ENCODE peak calls at places on chromosome 3, in eight cellular contexts. D is psoas muscle; B is renal cortical epithelial cell; K is AML-193; W is nephron progenitor cell; Z is NCI-H69; J is activated CD4-positive, alpha-beta memory T cell treated with anti-CD3 and anti-CD28 coated beads for 36 hours; S is uterus. V is an unnamed sample.

GRCh38 chr3:13891492-13892073 is 11.7 kb upstream of the WNT7A start:
- DNase-seq in D (no peak), B (no peak), K (no peak), W (no peak), Z (no peak), J (no peak), S (no peak), V (no peak)

GRCh38 chr3:195094211-195094921 is 176.6 kb downstream of the XXYLT1 start:
- DNase-seq in D (peak; percentile 48), B (peak; percentile 19), K (no peak), W (no peak), Z (peak; percentile 24), J (no peak), S (no peak), V (peak; percentile 12)

GRCh38 chr3:161266731-161267150 is 45.6 kb downstream of the NMD3 start:
- DNase-seq in D (no peak), B (peak; percentile 53), K (no peak), W (no peak), Z (peak; percentile 55), J (no peak), S (no peak), V (no peak)

GRCh38 chr3:53880396-53881345 is 1.3 kb downstream of the ACTR8 start:
- DNase-seq in D (no peak), B (peak; percentile 50), K (no peak), W (no peak), Z (no peak), J (no peak), S (no peak), V (no peak)

GRCh38 chr3:126683506-126683905 is 20.5 kb upstream of the CHCHD6 start:
- DNase-seq in D (no peak), B (no peak), K (no peak), W (no peak), Z (peak; percentile 81), J (no peak), S (no peak), V (no peak)

GRCh38 chr3:141393151-141394076 is 25.1 kb downstream of the ZBTB38 start:
- DNase-seq in D (no peak), B (peak; percentile 55), K (no peak), W (peak; percentile 14), Z (peak; percentile 95), J (no peak), S (no peak), V (no peak)

GRCh38 chr3:127688416-127689265 is 15.9 kb downstream of the ABTB1 start:
- DNase-seq in D (peak; percentile 86), B (no peak), K (no peak), W (peak; percentile 19), Z (peak; percentile 70), J (no peak), S (no peak), V (peak; percentile 25)

GRCh38 chr3:111617912-111618601 is 22.9 kb upstream of the ZBED2 start:
- DNase-seq in D (no peak), B (no peak), K (no peak), W (no peak), Z (no peak), J (peak; percentile 46), S (no peak), V (no peak)

GRCh38 chr3:174158674-174159073 is 700.5 kb upstream of the NAALADL2 start:
- DNase-seq in D (no peak), B (no peak), K (no peak), W (no peak), Z (no peak), J (no peak), S (no peak), V (no peak)

GRCh38 chr3:13004376-13004775 is 68.9 kb downstream of the IQSEC1 start:
- DNase-seq in D (no peak), B (no peak), K (no peak), W (no peak), Z (no peak), J (no peak), S (no peak), V (peak; percentile 15)

GRCh38 chr3:109803274-109803673 is 465.9 kb upstream of the DPPA4 start:
- DNase-seq in D (no peak), B (peak; percentile 2), K (peak; percentile 28), W (no peak), Z (no peak), J (no peak), S (no peak), V (no peak)

GRCh38 chr3:172885704-172886103 is 135.2 kb downstream of the ECT2 start:
- DNase-seq in D (no peak), B (no peak), K (no peak), W (no peak), Z (peak; percentile 54), J (no peak), S (no peak), V (no peak)

GRCh38 chr3:156547637-156548036 is 7.3 kb downstream of the SSR3 start:
- DNase-seq in D (no peak), B (peak; percentile 85), K (no peak), W (no peak), Z (no peak), J (no peak), S (no peak), V (no peak)

GRCh38 chr3:42511196-42511595 is 8.8 kb downstream of the VIPR1 start:
- DNase-seq in D (no peak), B (no peak), K (no peak), W (no peak), Z (no peak), J (no peak), S (no peak), V (no peak)

GRCh38 chr3:11410564-11410963 is 138.4 kb downstream of the ATG7 start:
- DNase-seq in D (no peak), B (no peak), K (no peak), W (no peak), Z (no peak), J (no peak), S (no peak), V (no peak)

GRCh38 chr3:46497556-46498265 is at the start of gene RTP3:
- DNase-seq in D (no peak), B (no peak), K (no peak), W (no peak), Z (no peak), J (no peak), S (no peak), V (no peak)

GRCh38 chr3:113186566-113186965 is 24.8 kb upstream of the BOC start:
- DNase-seq in D (no peak), B (peak; percentile 31), K (no peak), W (no peak), Z (peak; percentile 37), J (no peak), S (no peak), V (no peak)

GRCh38 chr3:67646586-67647234 is 7.7 kb downstream of the SUCLG2 start:
- DNase-seq in D (no peak), B (peak; percentile 26), K (no peak), W (no peak), Z (peak; percentile 3), J (no peak), S (no peak), V (no peak)

GRCh38 chr3:78895528-78895927 is 872.3 kb downstream of the ROBO1 start:
- DNase-seq in D (no peak), B (no peak), K (no peak), W (no peak), Z (no peak), J (no peak), S (no peak), V (no peak)

GRCh38 chr3:101950985-101951733 is 101.8 kb downstream of the NFKBIZ start:
- DNase-seq in D (no peak), B (peak; percentile 70), K (no peak), W (no peak), Z (no peak), J (no peak), S (no peak), V (no peak)

GRCh38 chr3:141486735-141487418 is at the start of gene RASA2:
- DNase-seq in D (peak; percentile 81), B (no peak), K (peak; percentile 56), W (peak; percentile 76), Z (peak; percentile 87), J (peak; percentile 74), S (peak; percentile 80), V (peak; percentile 66)

GRCh38 chr3:156509209-156510174 is 45.4 kb downstream of the SSR3 start:
- DNase-seq in D (no peak), B (peak; percentile 69), K (peak; percentile 59), W (peak; percentile 18), Z (peak; percentile 50), J (no peak), S (no peak), V (no peak)

GRCh38 chr3:23071758-23072157 is 131.4 kb upstream of the UBE2E2 start:
- DNase-seq in D (no peak), B (no peak), K (no peak), W (no peak), Z (no peak), J (no peak), S (no peak), V (no peak)

GRCh38 chr3:13491206-13491974 is 11.3 kb downstream of the HDAC11 start:
- DNase-seq in D (peak; percentile 40), B (no peak), K (no peak), W (no peak), Z (no peak), J (no peak), S (no peak), V (peak; percentile 4)

V was measured in left ventricle myocardium inferior.